ENCODE peak calls at places on chromosomes 6 and 20, in seven cellular contexts. One of them, this sample, is unnamed.
A peak's percentile ranks its signal among the peaks of the same experiment; 100 is the strongest.

GRCh38 chr6:124676033-124676432 is 286.2 kb upstream of the RNF217 start:
- DNase-seq in K562: no peak
- DNase-seq in GM12878: no peak
- DNase-seq in HCT116: no peak
- DNase-seq in WTC11: no peak
- DNase-seq in HepG2: no peak
- DNase-seq in H1: no peak
- DNase-seq in this sample: no peak

GRCh38 chr6:127128066-127128465 is 9.6 kb downstream of the RSPO3 start:
- DNase-seq in HepG2: no peak
- DNase-seq in GM12878: no peak
- DNase-seq in H1: no peak
- DNase-seq in K562: no peak
- DNase-seq in WTC11: no peak
- DNase-seq in HCT116: no peak
- DNase-seq in this sample: no peak

GRCh38 chr20:10282930-10283556 is 64.4 kb downstream of the SNAP25 start:
- DNase-seq in HCT116: no peak
- DNase-seq in K562: no peak
- DNase-seq in HepG2: no peak
- DNase-seq in WTC11: no peak
- DNase-seq in H1: no peak
- DNase-seq in GM12878: no peak
- DNase-seq in this sample: no peak

GRCh38 chr6:168159503-168159902 is 80.5 kb upstream of the FRMD1 start:
- DNase-seq in GM12878: no peak
- DNase-seq in K562: no peak
- DNase-seq in HCT116: no peak
- DNase-seq in H1: no peak
- DNase-seq in WTC11: no peak
- DNase-seq in HepG2: no peak
- DNase-seq in this sample: no peak

GRCh38 chr6:124056884-124057283 is 253.2 kb downstream of the NKAIN2 start:
- DNase-seq in HCT116: no peak
- DNase-seq in GM12878: no peak
- DNase-seq in WTC11: no peak
- DNase-seq in HepG2: no peak
- DNase-seq in H1: no peak
- DNase-seq in K562: no peak
- DNase-seq in this sample: no peak

GRCh38 chr6:157469378-157469777 is 88.4 kb downstream of the ZDHHC14 start:
- DNase-seq in WTC11: no peak
- DNase-seq in H1: no peak
- DNase-seq in HepG2: no peak
- DNase-seq in HCT116: no peak
- DNase-seq in GM12878: no peak
- DNase-seq in K562: no peak
- DNase-seq in this sample: no peak

GRCh38 chr6:137490506-137490905 is 3.7 kb downstream of the OLIG3 start:
- DNase-seq in H1: no peak
- DNase-seq in GM12878: no peak
- DNase-seq in HCT116: no peak
- DNase-seq in WTC11: no peak
- DNase-seq in HepG2: no peak
- DNase-seq in K562: no peak
- DNase-seq in this sample: no peak

GRCh38 chr20:61913423-61914225 is 152.1 kb downstream of the TAF4 start:
- DNase-seq in H1: no peak
- DNase-seq in K562: no peak
- DNase-seq in WTC11: no peak
- DNase-seq in HepG2: no peak
- DNase-seq in HCT116: no peak
- DNase-seq in GM12878: peak; percentile 51
- DNase-seq in this sample: no peak

GRCh38 chr6:167708501-167709094 is 118.1 kb upstream of the AFDN start:
- DNase-seq in HCT116: no peak
- DNase-seq in WTC11: no peak
- DNase-seq in H1: no peak
- DNase-seq in GM12878: no peak
- DNase-seq in K562: no peak
- DNase-seq in HepG2: no peak
- DNase-seq in this sample: no peak

GRCh38 chr6:92810913-92811312 is 608.4 kb downstream of the EPHA7 start:
- DNase-seq in GM12878: peak; percentile 13
- DNase-seq in WTC11: peak; percentile 69
- DNase-seq in K562: peak; percentile 16
- DNase-seq in HepG2: peak; percentile 40
- DNase-seq in H1: peak; percentile 19
- DNase-seq in HCT116: peak; percentile 3
- DNase-seq in this sample: peak; percentile 60

GRCh38 chr6:25172819-25173218 is 106.4 kb upstream of the CARMIL1 start:
- DNase-seq in HepG2: no peak
- DNase-seq in K562: no peak
- DNase-seq in WTC11: no peak
- DNase-seq in H1: peak; percentile 7
- DNase-seq in GM12878: no peak
- DNase-seq in HCT116: no peak
- DNase-seq in this sample: no peak

GRCh38 chr20:58014628-58015315 is 213.7 kb downstream of the ANKRD60 start:
- DNase-seq in WTC11: no peak
- DNase-seq in K562: no peak
- DNase-seq in HepG2: no peak
- DNase-seq in GM12878: no peak
- DNase-seq in H1: no peak
- DNase-seq in HCT116: peak; percentile 80
- DNase-seq in this sample: no peak

GRCh38 chr6:32625137-32625536 is 12.1 kb upstream of the HLA-DQA1 start:
- DNase-seq in K562: no peak
- DNase-seq in HCT116: no peak
- DNase-seq in H1: no peak
- DNase-seq in WTC11: no peak
- DNase-seq in GM12878: no peak
- DNase-seq in HepG2: no peak
- DNase-seq in this sample: no peak

GRCh38 chr6:32621372-32621771 is 15.8 kb upstream of the HLA-DQA1 start:
- DNase-seq in HepG2: no peak
- DNase-seq in HCT116: no peak
- DNase-seq in GM12878: no peak
- DNase-seq in K562: no peak
- DNase-seq in H1: no peak
- DNase-seq in WTC11: no peak
- DNase-seq in this sample: no peak

GRCh38 chr6:32623693-32624092 is 13.5 kb upstream of the HLA-DQA1 start:
- DNase-seq in H1: no peak
- DNase-seq in GM12878: no peak
- DNase-seq in K562: no peak
- DNase-seq in WTC11: no peak
- DNase-seq in HCT116: no peak
- DNase-seq in HepG2: no peak
- DNase-seq in this sample: no peak

GRCh38 chr6:32624565-32624964 is 12.6 kb upstream of the HLA-DQA1 start:
- DNase-seq in GM12878: no peak
- DNase-seq in HepG2: no peak
- DNase-seq in HCT116: no peak
- DNase-seq in K562: no peak
- DNase-seq in WTC11: no peak
- DNase-seq in H1: no peak
- DNase-seq in this sample: no peak

DNA sequence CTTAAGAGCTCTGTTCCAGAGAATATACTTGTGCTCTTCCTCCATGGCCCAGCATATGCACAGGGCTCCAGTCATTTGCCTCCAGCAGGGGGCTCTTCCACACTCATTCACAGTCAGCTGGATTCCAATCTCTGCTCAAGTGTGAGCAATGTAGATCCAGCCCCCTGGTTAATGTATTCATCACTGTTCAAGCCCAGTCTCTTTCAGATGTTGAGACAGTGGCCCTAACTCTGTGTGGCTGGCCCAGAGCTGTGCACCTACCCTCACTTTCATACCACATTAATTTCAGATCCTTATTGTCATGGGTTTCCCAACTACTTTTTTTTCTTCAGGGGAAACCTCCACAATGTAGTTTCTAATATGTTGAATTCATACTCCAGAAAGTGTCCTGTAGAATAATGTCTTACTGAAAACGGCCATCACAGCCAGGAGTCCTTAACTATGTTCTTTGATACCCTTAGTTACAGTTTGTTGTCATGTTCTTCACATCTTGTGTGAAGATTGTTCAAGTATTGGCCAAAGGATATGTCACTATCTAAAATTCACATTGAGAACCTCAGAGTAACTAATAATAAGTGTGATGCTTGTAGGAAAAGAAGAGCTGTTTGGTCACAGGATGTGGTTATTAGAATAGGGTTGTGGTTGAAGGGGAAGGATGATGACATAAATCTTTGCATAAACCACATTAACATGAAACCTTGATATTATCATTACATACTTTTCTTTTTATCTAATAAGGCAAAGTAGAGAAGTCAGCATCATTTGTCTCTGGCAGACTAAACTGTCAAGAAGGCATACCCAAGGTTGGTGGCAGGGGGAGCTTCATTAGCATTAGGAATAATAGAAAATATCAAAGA is 14.4 kb upstream of the HLA-DQA1 start:
- DNase-seq in K562: no peak
- DNase-seq in HCT116: no peak
- DNase-seq in GM12878: peak; percentile 96
- DNase-seq in H1: peak; percentile 31
- DNase-seq in HepG2: peak; percentile 28
- DNase-seq in WTC11: no peak
- DNase-seq in this sample: peak; percentile 70
- TF ChIP-seq SP1 in K562: no peak
- TF ChIP-seq SP1 in HCT116: no peak
- TF ChIP-seq SP1 in GM12878: peak; percentile 38
- TF ChIP-seq SP1 in H1: no peak
- TF ChIP-seq SP1 in HepG2: no peak
- TF ChIP-seq SP1 in WTC11: no peak
- TF ChIP-seq SP1 in this sample: no peak

GRCh38 chr6:1406306-1407058 is 17.1 kb downstream of the FOXF2 start:
- DNase-seq in GM12878: no peak
- DNase-seq in WTC11: no peak
- DNase-seq in H1: no peak
- DNase-seq in K562: no peak
- DNase-seq in HepG2: no peak
- DNase-seq in HCT116: no peak
- DNase-seq in this sample: no peak
- TF ChIP-seq SP1 in GM12878: no peak
- TF ChIP-seq SP1 in WTC11: no peak
- TF ChIP-seq SP1 in H1: no peak
- TF ChIP-seq SP1 in K562: no peak
- TF ChIP-seq SP1 in HepG2: no peak
- TF ChIP-seq SP1 in HCT116: no peak
- TF ChIP-seq SP1 in this sample: no peak

DNA sequence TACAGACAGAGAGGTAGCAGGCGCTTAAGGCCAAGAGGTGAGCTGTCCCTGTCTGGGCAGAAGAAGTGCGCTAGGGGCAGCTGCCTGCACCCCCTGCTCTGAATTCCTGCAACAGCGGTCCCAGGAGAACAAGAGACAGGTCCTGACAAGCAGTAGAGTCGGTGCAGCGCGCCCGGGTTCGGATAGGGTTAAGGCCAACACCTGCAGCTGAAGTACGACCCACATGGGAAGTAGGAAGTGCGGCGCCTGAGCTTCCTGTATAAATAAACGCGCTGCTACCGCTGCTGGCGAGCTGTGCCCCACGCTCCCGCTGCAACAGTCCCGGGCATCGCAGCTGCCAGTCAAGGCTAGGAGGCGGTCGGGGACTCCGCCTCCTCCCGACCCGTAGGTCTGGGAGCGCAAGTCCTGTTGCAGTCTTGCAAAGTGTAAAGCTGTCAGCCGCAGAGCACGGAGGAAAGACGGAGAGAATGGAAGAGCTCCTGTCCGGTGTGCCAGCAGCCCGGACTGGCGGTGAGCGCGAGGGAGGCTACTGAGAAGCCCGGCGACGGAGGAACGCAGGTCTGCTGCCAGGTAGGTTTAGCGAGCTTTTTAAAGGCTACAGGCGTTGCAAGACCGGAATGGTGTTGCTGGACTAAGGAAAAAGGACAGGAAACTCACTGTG is at the start of gene RNF144B:
- DNase-seq in HCT116: peak; percentile 69
- DNase-seq in H1: peak; percentile 88
- DNase-seq in K562: no peak
- DNase-seq in WTC11: peak; percentile 86
- DNase-seq in GM12878: peak; percentile 13
- DNase-seq in HepG2: peak; percentile 94
- DNase-seq in this sample: peak; percentile 72
- TF ChIP-seq SP1 in HCT116: peak; percentile 20
- TF ChIP-seq SP1 in H1: no peak
- TF ChIP-seq SP1 in K562: no peak
- TF ChIP-seq SP1 in WTC11: no peak
- TF ChIP-seq SP1 in GM12878: no peak
- TF ChIP-seq SP1 in HepG2: no peak
- TF ChIP-seq SP1 in this sample: no peak

GRCh38 chr6:75275067-75275466 is 9.5 kb downstream of the TMEM30A start:
- DNase-seq in WTC11: no peak
- DNase-seq in K562: no peak
- DNase-seq in H1: no peak
- DNase-seq in GM12878: no peak
- DNase-seq in HepG2: peak; percentile 20
- DNase-seq in HCT116: no peak
- DNase-seq in this sample: no peak

GRCh38 chr6:75281643-75282042 is 2.9 kb downstream of the TMEM30A start:
- DNase-seq in H1: no peak
- DNase-seq in WTC11: no peak
- DNase-seq in HepG2: no peak
- DNase-seq in HCT116: no peak
- DNase-seq in GM12878: no peak
- DNase-seq in K562: no peak
- DNase-seq in this sample: no peak

GRCh38 chr6:75279418-75279817 is 5.2 kb downstream of the TMEM30A start:
- DNase-seq in WTC11: no peak
- DNase-seq in H1: no peak
- DNase-seq in HCT116: no peak
- DNase-seq in K562: peak; percentile 14
- DNase-seq in GM12878: no peak
- DNase-seq in HepG2: no peak
- DNase-seq in this sample: no peak

GRCh38 chr6:75280131-75280855 is 4.3 kb downstream of the TMEM30A start:
- DNase-seq in H1: no peak
- DNase-seq in HepG2: no peak
- DNase-seq in K562: no peak
- DNase-seq in WTC11: no peak
- DNase-seq in GM12878: no peak
- DNase-seq in HCT116: no peak
- DNase-seq in this sample: no peak

DNA sequence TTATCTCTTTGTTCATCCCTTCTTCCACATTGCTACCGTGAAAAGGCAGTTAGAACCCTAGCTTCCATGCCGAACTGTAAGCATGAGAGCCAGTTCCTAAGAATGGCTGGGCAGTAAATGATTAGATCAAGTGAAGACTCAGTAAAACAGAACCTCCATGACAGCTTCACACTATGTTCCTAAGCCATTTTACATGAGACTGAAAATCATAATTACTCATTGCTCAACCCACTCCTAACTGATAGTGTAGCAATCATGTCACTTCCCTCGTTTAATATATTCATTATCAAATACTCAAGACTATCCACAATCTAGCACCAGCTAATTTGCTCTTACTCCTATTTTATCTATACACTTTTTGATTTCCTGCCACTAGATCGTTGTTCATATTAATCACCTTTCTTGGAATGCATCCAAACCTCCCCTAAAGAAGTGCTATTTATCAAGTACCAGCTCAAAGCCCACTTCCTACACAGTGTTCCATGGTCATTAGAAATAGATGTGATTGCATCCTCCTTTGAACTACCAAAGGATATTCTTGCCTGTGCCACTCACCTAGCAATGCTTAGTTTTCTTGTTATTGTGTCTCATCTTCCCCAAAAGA is 6.0 kb downstream of the TMEM30A start:
- DNase-seq in H1: no peak
- DNase-seq in WTC11: no peak
- DNase-seq in GM12878: no peak
- DNase-seq in HepG2: no peak
- DNase-seq in HCT116: no peak
- DNase-seq in K562: no peak
- DNase-seq in this sample: no peak
- TF ChIP-seq SP1 in H1: no peak
- TF ChIP-seq SP1 in WTC11: no peak
- TF ChIP-seq SP1 in GM12878: no peak
- TF ChIP-seq SP1 in HepG2: no peak
- TF ChIP-seq SP1 in HCT116: no peak
- TF ChIP-seq SP1 in K562: no peak
- TF ChIP-seq SP1 in this sample: no peak

This sample was measured in HEK293T.